ENCODE peak calls at places on chromosomes 1 and 21, in four cellular contexts. L is IMR-90, D is mesendoderm, A is H1. N is an unnamed sample.
A peak's percentile ranks its signal among the peaks of the same experiment; 100 is the strongest.

GRCh38 chr1:226708342-226708780 is 30.7 kb downstream of the ITPKB start:
- DNase-seq in A (no peak), L (peak; percentile 92), D (no peak), N (no peak)

GRCh38 chr1:44693159-44693558 is 18.6 kb downstream of the ARMH1 start:
- DNase-seq in A (no peak), D (no peak), L (no peak), N (no peak)

GRCh38 chr1:45522324-45523104 is 830 bp upstream of the PRDX1 start:
- DNase-seq in A (no peak), D (peak; percentile 46), L (peak; percentile 64), N (peak; percentile 36)

GRCh38 chr1:8202182-8202905 is 115.6 kb upstream of the SLC45A1 start:
- DNase-seq in L (peak; percentile 97), D (no peak), A (no peak), N (peak; percentile 61)

GRCh38 chr1:160046494-160047115 is 14.8 kb upstream of the PIGM start:
- DNase-seq in A (no peak), D (peak; percentile 86), L (peak; percentile 21), N (peak; percentile 68)

GRCh38 chr1:30748699-30749401 is 8.7 kb downstream of the LAPTM5 start:
- DNase-seq in L (no peak), D (no peak), A (no peak), N (no peak)

GRCh38 chr1:86018311-86018923 is 138.2 kb downstream of the COL24A1 start:
- DNase-seq in A (peak; percentile 2), D (peak; percentile 45), L (peak; percentile 23), N (no peak)

GRCh38 chr1:48051466-48052126 is 54.4 kb upstream of the TRABD2B start:
- DNase-seq in D (peak; percentile 91), L (no peak), A (no peak), N (no peak)

GRCh38 chr1:19814244-19814661 is 830 bp downstream of the RNF186 start:
- DNase-seq in A (no peak), D (no peak), L (no peak), N (no peak)

GRCh38 chr1:36890776-36891175 is 143.5 kb downstream of the GRIK3 start:
- DNase-seq in D (no peak), A (no peak), L (no peak), N (peak; percentile 11)

GRCh38 chr21:42534361-42534900 is 20.8 kb downstream of the SLC37A1 start:
- DNase-seq in D (no peak), A (no peak), L (no peak), N (peak; percentile 23)

GRCh38 chr21:26717146-26717739 is 128.0 kb downstream of the ADAMTS1 start:
- DNase-seq in D (no peak), L (peak; percentile 31), A (no peak), N (no peak)

GRCh38 chr1:225520587-225521227 is 92.9 kb upstream of the LBR start:
- DNase-seq in A (no peak), D (peak; percentile 43), L (no peak), N (no peak)

GRCh38 chr1:55243655-55244054 is 28.5 kb upstream of the USP24 start:
- DNase-seq in D (no peak), A (no peak), L (no peak), N (no peak)

GRCh38 chr1:187262731-187263130 is 434.0 kb downstream of the PLA2G4A start:
- DNase-seq in A (no peak), D (no peak), L (no peak), N (no peak)

GRCh38 chr1:24764439-24764838 is 19.2 kb downstream of the CLIC4 start:
- DNase-seq in L (no peak), D (no peak), A (no peak), N (no peak)

GRCh38 chr1:32933742-32934322 is 30.8 kb downstream of the RNF19B start:
- DNase-seq in D (peak; percentile 92), L (peak; percentile 19), A (no peak), N (no peak)

GRCh38 chr1:171998711-171999110 is 157.4 kb downstream of the DNM3 start:
- DNase-seq in A (no peak), D (no peak), L (peak; percentile 38), N (no peak)
- H4K5ac ChIP-seq in A (no peak overlapping the region), D (no peak overlapping the region), L (no peak overlapping the region), N (no peak overlapping the region)

GRCh38 chr1:167033646-167034045 is 44.6 kb downstream of the MAEL start:
- DNase-seq in D (no peak), L (no peak), A (no peak), N (no peak)
- H4K5ac ChIP-seq in D (no peak overlapping the region), L (no peak overlapping the region), A (no peak overlapping the region), N (no peak overlapping the region)

GRCh38 chr1:231885209-231885854 is 258.7 kb downstream of the DISC1 start:
- DNase-seq in D (no peak), L (peak; percentile 79), A (no peak), N (no peak)
- H4K5ac ChIP-seq in D (no peak overlapping the region), L (no peak overlapping the region), A (no peak overlapping the region), N (no peak overlapping the region)

GRCh38 chr1:89780721-89781120 is 40.1 kb upstream of the LRRC8D start:
- DNase-seq in A (no peak), L (peak; percentile 69), D (peak; percentile 40), N (no peak)
- H4K5ac ChIP-seq in A (no peak overlapping the region), L (no peak overlapping the region), D (no peak overlapping the region), N (no peak overlapping the region)

GRCh38 chr21:45029968-45030636 is 44.3 kb upstream of the ADARB1 start:
- DNase-seq in D (no peak), A (peak; percentile 23), L (no peak), N (no peak)

GRCh38 chr21:45026066-45026745 is 48.2 kb upstream of the ADARB1 start:
- DNase-seq in L (no peak), D (no peak), A (no peak), N (no peak)

GRCh38 chr21:45029298-45029967 is 44.9 kb upstream of the ADARB1 start:
- DNase-seq in D (peak; percentile 77), A (no peak), L (no peak), N (peak; percentile 64)

GRCh38 chr21:45027241-45028196 is 46.9 kb upstream of the ADARB1 start:
- DNase-seq in A (no peak), D (no peak), L (no peak), N (no peak)

GRCh38 chr21:45026833-45027232 is 47.5 kb upstream of the ADARB1 start:
- DNase-seq in D (no peak), L (no peak), A (no peak), N (no peak)
- H4K5ac ChIP-seq in D (no peak overlapping the region), L (no peak overlapping the region), A (no peak overlapping the region), N (no peak overlapping the region)

DNA sequence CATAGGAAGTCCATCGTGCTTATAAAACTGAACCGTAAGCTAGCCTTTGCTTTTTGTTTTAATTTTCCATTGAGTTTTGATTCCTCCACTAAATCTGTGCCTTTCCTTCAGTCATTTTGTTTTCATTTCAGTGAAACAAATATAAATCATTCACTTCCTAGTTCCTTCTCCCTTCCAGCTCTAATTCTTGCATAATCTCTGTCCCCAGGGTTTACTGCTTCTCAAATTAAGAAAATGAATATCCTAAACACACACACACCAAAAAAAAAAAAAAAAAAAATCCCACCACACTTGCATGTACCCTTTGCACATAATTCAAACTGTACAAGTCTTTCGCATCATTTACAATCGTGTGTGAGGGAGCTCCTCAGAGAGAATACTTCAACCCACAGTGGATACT is 6.8 kb downstream of the KCNH1 start:
- DNase-seq in D (no peak), A (no peak), L (no peak), N (no peak)
- H4K5ac ChIP-seq in D (no peak overlapping the region), A (no peak overlapping the region), L (no peak overlapping the region), N (no peak overlapping the region)

GRCh38 chr21:44954281-44954771 is 14.5 kb downstream of the SLX9 start:
- DNase-seq in L (no peak), D (no peak), A (no peak), N (no peak)
- H4K5ac ChIP-seq in L (no peak overlapping the region), D (no peak overlapping the region), A (no peak overlapping the region), N (no peak overlapping the region)

DNA sequence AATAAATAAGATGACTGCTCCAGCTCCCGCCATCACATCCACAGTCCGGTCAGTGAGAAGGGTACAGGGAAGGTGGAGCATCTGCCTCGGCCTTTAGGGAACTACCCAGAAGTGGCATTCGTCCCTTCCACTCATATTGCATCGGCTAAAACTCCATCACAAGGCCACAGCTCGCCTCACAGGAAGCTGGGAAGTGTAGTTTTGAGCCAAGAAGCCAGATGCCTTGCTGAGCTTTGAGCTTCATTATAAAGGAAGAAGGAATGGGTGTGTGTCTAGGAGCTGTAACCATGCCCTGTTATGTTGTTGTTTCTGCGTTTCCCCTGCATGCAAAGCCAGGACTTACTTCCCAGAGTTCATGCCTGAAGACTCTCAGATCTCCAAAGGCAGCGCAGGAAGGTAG is 61.1 kb downstream of the OPTC start:
- DNase-seq in A (no peak), L (no peak), D (no peak), N (no peak)
- H4K5ac ChIP-seq in A (no peak overlapping the region), L (peak overlapping the region; percentile 18), D (no peak overlapping the region), N (no peak overlapping the region)